ENCODE peak calls at places on chromosomes 4 and X, in six cellular contexts. T is HCT116, P is GM12878, U is K562, M is SK-N-SH, Y is HepG2. J is an unnamed sample.
A peak's percentile ranks its signal among the peaks of the same experiment; 100 is the strongest.

GRCh38 chrX:88865634-88866033 is 118.6 kb downstream of the CPXCR1 start:
- DNase-seq in Y (no peak), M (no peak), P (no peak), U (no peak), T (no peak), J (no peak)

GRCh38 chr4:59612235-59612634 is 1587.9 kb upstream of the ADGRL3 start:
- DNase-seq in U (no peak), Y (no peak), T (no peak), P (no peak), M (no peak), J (no peak)

GRCh38 chrX:109089359-109089758 is 353.0 kb upstream of the IRS4 start:
- DNase-seq in P (peak; percentile 32), Y (no peak), M (no peak), T (no peak), U (no peak), J (no peak)

GRCh38 chrX:133726211-133726630 is 259.2 kb downstream of the GPC3 start:
- DNase-seq in M (no peak), U (no peak), Y (peak; percentile 27), T (peak; percentile 27), P (no peak), J (no peak)

GRCh38 chr4:99856166-99856565 is 38.1 kb downstream of the LAMTOR3 start:
- DNase-seq in U (no peak), T (peak; percentile 4), P (no peak), Y (no peak), M (no peak), J (no peak)

GRCh38 chrX:46561931-46562721 is 11.4 kb upstream of the CHST7 start:
- DNase-seq in U (no peak), Y (no peak), M (no peak), T (no peak), P (peak; percentile 95), J (no peak)

GRCh38 chrX:119693996-119694451 is 1.1 kb upstream of the SEPTIN6 start:
- DNase-seq in M (peak; percentile 26), U (no peak), Y (no peak), P (no peak), T (no peak), J (no peak)

GRCh38 chrX:152897216-152898144 is at the start of gene ZNF185:
- DNase-seq in P (no peak), M (peak; percentile 70), Y (no peak), T (no peak), U (peak; percentile 43), J (peak; percentile 79)

GRCh38 chrX:12894074-12894691 is 12.2 kb upstream of the TLR8 start:
- DNase-seq in T (peak; percentile 21), P (no peak), U (peak; percentile 27), M (peak; percentile 50), Y (peak; percentile 28), J (peak; percentile 17)

GRCh38 chrX:153521034-153521433 is 3.6 kb downstream of the ATP2B3 start:
- DNase-seq in T (no peak), Y (no peak), M (peak; percentile 76), U (no peak), P (no peak), J (no peak)

GRCh38 chr4:94559351-94559806 is 107.6 kb downstream of the PDLIM5 start:
- DNase-seq in Y (no peak), M (no peak), U (no peak), T (no peak), P (no peak), J (no peak)

GRCh38 chr4:131430302-131430701 is 1718.8 kb upstream of the PCDH10 start:
- DNase-seq in T (no peak), Y (no peak), P (no peak), M (no peak), U (no peak), J (no peak)

GRCh38 chr4:156676116-156676851 is 295.3 kb downstream of the PDGFC start:
- DNase-seq in T (no peak), U (no peak), Y (no peak), P (no peak), M (no peak), J (no peak)

GRCh38 chr4:152352645-152353116 is 183.2 kb downstream of the FBXW7 start:
- DNase-seq in P (peak; percentile 59), U (no peak), M (peak; percentile 49), T (peak; percentile 81), Y (peak; percentile 46), J (peak; percentile 9)

GRCh38 chrX:291411-291901 is 10.3 kb downstream of the PLCXD1 start:
- DNase-seq in T (no peak), P (no peak), U (no peak), Y (no peak), M (no peak), J (no peak)

GRCh38 chr4:82748176-82748575 is 50.4 kb downstream of the SCD5 start:
- DNase-seq in U (no peak), P (no peak), Y (no peak), T (no peak), M (no peak), J (no peak)

GRCh38 chrX:21412029-21412428 is 37.8 kb downstream of the CNKSR2 start:
- DNase-seq in Y (no peak), U (no peak), T (no peak), P (no peak), M (no peak), J (no peak)
- TF ChIP-seq JUND in Y (no peak), U (no peak), T (no peak), P (no peak), M (no peak), J (no peak)

GRCh38 chrX:129655547-129656248 is 942 bp upstream of the APLN start:
- DNase-seq in P (no peak), M (no peak), T (no peak), Y (no peak), U (no peak), J (peak; percentile 26)
- TF ChIP-seq JUND in P (no peak), M (no peak), T (no peak), Y (no peak), U (no peak), J (no peak)

GRCh38 chr4:7831330-7831729 is 108.3 kb downstream of the AFAP1 start:
- DNase-seq in U (peak; percentile 15), Y (no peak), M (no peak), T (no peak), P (no peak), J (no peak)
- TF ChIP-seq JUND in U (peak; percentile 70), Y (no peak), M (peak; percentile 33), T (no peak), P (no peak), J (no peak)

GRCh38 chr4:118076958-118077766 is 42.9 kb downstream of the NDST3 start:
- DNase-seq in U (no peak), Y (peak; percentile 31), M (peak; percentile 24), T (peak; percentile 32), P (no peak), J (no peak)
- TF ChIP-seq JUND in U (no peak), Y (no peak), M (no peak), T (no peak), P (no peak), J (no peak)

DNA sequence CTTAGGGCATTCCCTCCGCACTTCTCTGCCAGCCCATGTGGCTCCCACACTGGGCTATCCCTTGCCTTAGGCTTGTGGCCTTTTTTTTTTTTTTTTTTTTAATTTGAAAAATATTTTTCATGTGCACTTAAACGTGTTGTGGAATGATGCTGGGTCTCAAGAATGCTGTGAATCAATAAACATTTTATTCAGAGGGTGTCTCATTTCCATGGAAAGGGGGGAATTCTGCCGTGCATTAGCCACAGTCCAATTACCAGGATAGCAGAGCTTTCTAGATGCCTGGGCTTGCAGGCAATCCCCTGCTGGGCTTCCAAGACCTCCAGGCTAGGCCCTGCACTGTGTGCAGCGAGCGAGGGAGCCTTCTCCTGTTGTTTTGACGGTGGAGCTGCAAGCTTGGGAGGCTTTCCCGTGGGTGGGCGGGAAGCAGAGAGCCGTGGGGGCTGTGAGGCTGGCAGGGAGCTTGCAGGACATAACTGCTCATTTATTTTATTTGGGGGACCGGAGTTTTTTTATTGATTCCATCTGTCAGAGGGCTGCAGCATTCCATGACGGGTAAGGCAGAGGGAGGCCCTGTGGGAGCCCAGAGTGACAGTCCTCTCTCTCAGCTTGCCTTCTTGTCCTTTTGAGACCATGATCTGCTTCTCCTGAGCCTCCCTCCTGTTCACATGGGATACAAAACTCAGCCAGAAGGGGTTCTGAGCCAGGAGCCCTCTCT is 2.6 kb upstream of the CPZ start:
- DNase-seq in M (peak; percentile 60), P (no peak), U (no peak), Y (no peak), T (no peak), J (no peak)
- TF ChIP-seq JUND in M (no peak), P (no peak), U (no peak), Y (no peak), T (no peak), J (no peak)

GRCh38 chr4:96260071-96260682 is 420.3 kb downstream of the PDHA2 start:
- DNase-seq in U (no peak), Y (no peak), T (no peak), P (no peak), M (no peak), J (no peak)
- TF ChIP-seq JUND in U (no peak), Y (no peak), T (no peak), P (no peak), M (no peak), J (no peak)